ENCODE peak calls at places on chromosome 13, in four cellular contexts. One of them, this sample, is unnamed.

GRCh38 chr13:41463823-41464602 is 6.7 kb downstream of the RGCC start:
- DNase-seq in GM23248: no peak
- DNase-seq in mammary epithelial cell: no peak
- DNase-seq in fibroblast of lung: no peak
- DNase-seq in this sample: no peak

GRCh38 chr13:77916481-77916880 is 2.1 kb downstream of the EDNRB start:
- DNase-seq in GM23248: no peak
- DNase-seq in mammary epithelial cell: no peak
- DNase-seq in fibroblast of lung: no peak
- DNase-seq in this sample: no peak

GRCh38 chr13:111518161-111518791 is 197.8 kb downstream of the TEX29 start:
- DNase-seq in GM23248: no peak
- DNase-seq in mammary epithelial cell: no peak
- DNase-seq in fibroblast of lung: no peak
- DNase-seq in this sample: no peak

GRCh38 chr13:97359181-97360057 is 74.5 kb upstream of the RAP2A start:
- DNase-seq in GM23248: peak
- DNase-seq in mammary epithelial cell: peak
- DNase-seq in fibroblast of lung: peak
- DNase-seq in this sample: peak

GRCh38 chr13:33017410-33017929 is 1.2 kb downstream of the KL start:
- DNase-seq in GM23248: peak
- DNase-seq in mammary epithelial cell: peak
- DNase-seq in fibroblast of lung: peak
- DNase-seq in this sample: peak

GRCh38 chr13:79870123-79870522 is 389.2 kb downstream of the NDFIP2 start:
- DNase-seq in GM23248: peak
- DNase-seq in mammary epithelial cell: no peak
- DNase-seq in fibroblast of lung: peak
- DNase-seq in this sample: peak

GRCh38 chr13:80649274-80649673 is 308.3 kb upstream of the SPRY2 start:
- DNase-seq in GM23248: no peak
- DNase-seq in mammary epithelial cell: no peak
- DNase-seq in fibroblast of lung: no peak
- DNase-seq in this sample: no peak

GRCh38 chr13:63605962-63606361 is 2190.3 kb upstream of the PCDH20 start:
- DNase-seq in GM23248: no peak
- DNase-seq in mammary epithelial cell: no peak
- DNase-seq in fibroblast of lung: no peak
- DNase-seq in this sample: no peak

GRCh38 chr13:84439108-84439507 is 556.8 kb upstream of the SLITRK1 start:
- DNase-seq in GM23248: peak
- DNase-seq in mammary epithelial cell: peak
- DNase-seq in fibroblast of lung: peak
- DNase-seq in this sample: peak

GRCh38 chr13:99961634-99962033 is 9.9 kb downstream of the ZIC5 start:
- DNase-seq in GM23248: no peak
- DNase-seq in mammary epithelial cell: no peak
- DNase-seq in fibroblast of lung: no peak
- DNase-seq in this sample: no peak

GRCh38 chr13:103282571-103283450 is 216.6 kb upstream of the SLC10A2 start:
- DNase-seq in GM23248: peak
- DNase-seq in mammary epithelial cell: peak
- DNase-seq in fibroblast of lung: peak
- DNase-seq in this sample: peak

GRCh38 chr13:105587786-105588185 is 947.7 kb downstream of the EFNB2 start:
- DNase-seq in GM23248: no peak
- DNase-seq in mammary epithelial cell: peak
- DNase-seq in fibroblast of lung: no peak
- DNase-seq in this sample: peak

GRCh38 chr13:21435710-21436151 is 23.4 kb downstream of the ZDHHC20 start:
- DNase-seq in GM23248: peak
- DNase-seq in mammary epithelial cell: peak
- DNase-seq in fibroblast of lung: peak
- DNase-seq in this sample: peak

GRCh38 chr13:95956589-95957148 is 96.5 kb downstream of the UGGT2 start:
- DNase-seq in GM23248: peak
- DNase-seq in mammary epithelial cell: peak
- DNase-seq in fibroblast of lung: peak
- DNase-seq in this sample: peak

GRCh38 chr13:108349269-108349668 is 79.8 kb downstream of the TNFSF13B start:
- DNase-seq in GM23248: no peak
- DNase-seq in mammary epithelial cell: no peak
- DNase-seq in fibroblast of lung: no peak
- DNase-seq in this sample: no peak

GRCh38 chr13:109251958-109252357 is 534.4 kb downstream of the IRS2 start:
- DNase-seq in GM23248: no peak
- DNase-seq in mammary epithelial cell: no peak
- DNase-seq in fibroblast of lung: no peak
- DNase-seq in this sample: no peak

GRCh38 chr13:79402074-79402635 is 3.9 kb downstream of the RBM26 start:
- DNase-seq in GM23248: peak
- DNase-seq in mammary epithelial cell: no peak
- DNase-seq in fibroblast of lung: peak
- DNase-seq in this sample: no peak

GRCh38 chr13:95643814-95644598 is 500 bp downstream of the DZIP1 start:
- DNase-seq in GM23248: peak
- DNase-seq in mammary epithelial cell: peak
- DNase-seq in fibroblast of lung: peak
- DNase-seq in this sample: peak

GRCh38 chr13:33642374-33643065 is 175.4 kb upstream of the RFC3 start:
- DNase-seq in GM23248: peak
- DNase-seq in mammary epithelial cell: peak
- DNase-seq in fibroblast of lung: peak
- DNase-seq in this sample: no peak

GRCh38 chr13:48542581-48543341 is 9.9 kb upstream of the RCBTB2 start:
- DNase-seq in GM23248: peak
- DNase-seq in mammary epithelial cell: no peak
- DNase-seq in fibroblast of lung: peak
- DNase-seq in this sample: peak

GRCh38 chr13:80109313-80109712 is 231.6 kb downstream of the SPRY2 start:
- DNase-seq in GM23248: peak
- DNase-seq in mammary epithelial cell: no peak
- DNase-seq in fibroblast of lung: no peak
- DNase-seq in this sample: no peak

GRCh38 chr13:51469790-51470189 is 17.0 kb upstream of the INTS6 start:
- DNase-seq in GM23248: no peak
- DNase-seq in mammary epithelial cell: no peak
- DNase-seq in fibroblast of lung: no peak
- DNase-seq in this sample: no peak

GRCh38 chr13:88074794-88075509 is 403.8 kb downstream of the SLITRK5 start:
- DNase-seq in GM23248: peak
- DNase-seq in mammary epithelial cell: no peak
- DNase-seq in fibroblast of lung: peak
- DNase-seq in this sample: no peak

GRCh38 chr13:31129419-31129818 is 32.3 kb downstream of the HSPH1 start:
- DNase-seq in GM23248: no peak
- DNase-seq in mammary epithelial cell: no peak
- DNase-seq in fibroblast of lung: no peak
- DNase-seq in this sample: no peak

GRCh38 chr13:25905411-25906010 is 146.3 kb downstream of the SHISA2 start:
- DNase-seq in GM23248: no peak
- DNase-seq in mammary epithelial cell: no peak
- DNase-seq in fibroblast of lung: no peak
- DNase-seq in this sample: no peak

GRCh38 chr13:73835138-73835721 is 299.0 kb downstream of the KLF12 start:
- DNase-seq in GM23248: peak
- DNase-seq in mammary epithelial cell: peak
- DNase-seq in fibroblast of lung: peak
- DNase-seq in this sample: peak

GRCh38 chr13:94710881-94711560 is 1.3 kb downstream of the SOX21 start:
- DNase-seq in GM23248: peak
- DNase-seq in mammary epithelial cell: no peak
- DNase-seq in fibroblast of lung: no peak
- DNase-seq in this sample: no peak

GRCh38 chr13:74443623-74444022 is 309.4 kb upstream of the KLF12 start:
- DNase-seq in GM23248: peak
- DNase-seq in mammary epithelial cell: peak
- DNase-seq in fibroblast of lung: peak
- DNase-seq in this sample: peak

GRCh38 chr13:104975272-104975671 is 1560.2 kb downstream of the EFNB2 start:
- DNase-seq in GM23248: no peak
- DNase-seq in mammary epithelial cell: no peak
- DNase-seq in fibroblast of lung: no peak
- DNase-seq in this sample: no peak

GRCh38 chr13:23271331-23271730 is 90.6 kb downstream of the SGCG start:
- DNase-seq in GM23248: no peak
- DNase-seq in mammary epithelial cell: no peak
- DNase-seq in fibroblast of lung: no peak
- DNase-seq in this sample: no peak

GRCh38 chr13:24540236-24541126 is 27.9 kb upstream of the PARP4 start:
- DNase-seq in GM23248: no peak
- DNase-seq in mammary epithelial cell: no peak
- DNase-seq in fibroblast of lung: no peak
- DNase-seq in this sample: no peak

GRCh38 chr13:30551194-30551593 is 66.5 kb upstream of the USPL1 start:
- DNase-seq in GM23248: peak
- DNase-seq in mammary epithelial cell: peak
- DNase-seq in fibroblast of lung: peak
- DNase-seq in this sample: no peak

GRCh38 chr13:84946144-84946543 is 853.1 kb downstream of the SLITRK6 start:
- DNase-seq in GM23248: no peak
- DNase-seq in mammary epithelial cell: peak
- DNase-seq in fibroblast of lung: peak
- DNase-seq in this sample: no peak

DNA sequence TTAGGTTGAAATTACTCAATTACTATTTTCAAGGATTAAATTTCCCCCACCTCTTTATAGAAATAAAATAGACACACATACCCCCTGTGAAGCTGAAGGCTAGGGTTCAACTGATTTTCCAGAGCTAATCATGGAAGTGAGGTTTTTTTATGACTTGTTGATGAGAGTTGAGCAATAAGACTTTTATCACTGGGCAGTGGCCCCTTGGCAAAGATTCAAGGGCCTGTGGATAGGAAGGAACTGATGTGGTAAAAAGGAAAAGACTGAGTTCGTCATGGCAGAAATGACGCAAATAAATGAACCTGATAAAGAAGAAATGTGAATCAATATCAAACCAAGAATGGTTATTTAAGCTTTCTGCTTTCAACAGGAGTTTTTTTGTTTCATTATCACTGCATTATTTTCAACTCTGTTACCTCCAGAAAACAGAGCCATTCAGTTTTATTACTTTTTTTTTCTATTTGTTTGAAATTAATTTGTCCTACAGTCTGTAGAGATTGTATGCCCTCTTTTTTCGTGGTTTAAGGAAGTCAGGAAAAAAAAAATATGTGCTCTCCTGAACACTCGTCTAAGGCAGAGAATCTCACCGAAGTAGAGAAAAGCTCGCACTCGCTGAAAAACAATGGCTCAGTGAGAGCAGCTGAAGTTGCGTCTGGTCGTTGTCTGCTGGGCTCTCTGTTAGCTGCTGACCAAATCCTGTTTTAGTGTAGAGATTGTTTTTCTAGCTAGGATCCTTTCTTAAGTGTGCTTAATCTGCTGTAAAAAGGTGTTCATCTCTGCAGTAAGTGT is 38.9 kb downstream of the STOML3 start:
- DNase-seq in GM23248: no peak
- DNase-seq in mammary epithelial cell: no peak
- DNase-seq in fibroblast of lung: no peak
- DNase-seq in this sample: no peak
- H3K4me2 ChIP-seq in GM23248: no peak
- H3K4me2 ChIP-seq in mammary epithelial cell: no peak
- H3K4me2 ChIP-seq in fibroblast of lung: no peak
- H3K4me2 ChIP-seq in this sample: no peak

GRCh38 chr13:93225610-93226009 is 997 bp upstream of the GPC6 start:
- DNase-seq in GM23248: peak
- DNase-seq in mammary epithelial cell: peak
- DNase-seq in fibroblast of lung: no peak
- DNase-seq in this sample: no peak
- TF ChIP-seq EZH2 in GM23248: no peak
- TF ChIP-seq EZH2 in mammary epithelial cell: no peak
- TF ChIP-seq EZH2 in fibroblast of lung: no peak
- TF ChIP-seq EZH2 in this sample: no peak

GRCh38 chr13:114283581-114283980 is 2.2 kb downstream of the UPF3A start:
- DNase-seq in GM23248: no peak
- DNase-seq in mammary epithelial cell: no peak
- DNase-seq in fibroblast of lung: no peak
- DNase-seq in this sample: no peak
- H3K4me2 ChIP-seq in GM23248: peak
- H3K4me2 ChIP-seq in mammary epithelial cell: peak
- H3K4me2 ChIP-seq in fibroblast of lung: peak
- H3K4me2 ChIP-seq in this sample: peak

GRCh38 chr13:20128459-20128927 is 32.4 kb downstream of the GJA3 start:
- DNase-seq in GM23248: no peak
- DNase-seq in mammary epithelial cell: no peak
- DNase-seq in fibroblast of lung: no peak
- DNase-seq in this sample: no peak
- TF ChIP-seq EZH2 in GM23248: no peak
- TF ChIP-seq EZH2 in mammary epithelial cell: no peak
- TF ChIP-seq EZH2 in fibroblast of lung: no peak
- TF ChIP-seq EZH2 in this sample: peak

GRCh38 chr13:50310734-50311133 is 295.5 kb downstream of the KCNRG start:
- DNase-seq in GM23248: no peak
- DNase-seq in mammary epithelial cell: no peak
- DNase-seq in fibroblast of lung: no peak
- DNase-seq in this sample: no peak
- H3K4me2 ChIP-seq in GM23248: no peak
- H3K4me2 ChIP-seq in mammary epithelial cell: no peak
- H3K4me2 ChIP-seq in fibroblast of lung: no peak
- H3K4me2 ChIP-seq in this sample: no peak

DNA sequence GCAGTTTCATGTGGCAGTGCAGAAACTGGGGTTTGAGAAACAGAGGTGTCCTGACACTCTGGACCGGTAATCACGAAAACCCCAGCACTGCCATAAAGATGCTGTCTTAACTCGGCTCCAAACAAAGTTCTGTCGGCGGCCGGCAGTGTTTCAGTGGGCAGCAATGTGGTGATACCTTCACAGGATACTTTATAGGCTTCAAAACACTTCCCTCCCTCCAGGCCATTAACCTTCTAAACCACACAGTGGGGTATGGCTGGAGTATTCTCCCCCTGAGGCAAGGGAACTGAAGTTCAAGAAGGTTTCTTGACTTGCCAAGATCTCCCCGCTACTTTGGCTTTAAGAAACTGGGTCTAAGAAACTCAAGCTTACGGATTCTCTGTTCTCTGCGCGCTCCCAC is 1.1 kb downstream of the RUBCNL start:
- DNase-seq in GM23248: peak
- DNase-seq in mammary epithelial cell: no peak
- DNase-seq in fibroblast of lung: no peak
- DNase-seq in this sample: no peak
- TF ChIP-seq EZH2 in GM23248: no peak
- TF ChIP-seq EZH2 in mammary epithelial cell: no peak
- TF ChIP-seq EZH2 in fibroblast of lung: no peak
- TF ChIP-seq EZH2 in this sample: peak